ENCODE peak calls at places on chromosomes 6 and 20, in ten cellular contexts. Y is T-helper 1 cell; R is NCI-H1105; W is T-helper 2 cell; B is retina; E is EH; V is aorta; J is pancreas; X is activated T-helper 2 cell treated with anti-CD3 and anti-CD28 coated beads, Interferon-gamma antibody, Interleukin-2, Interleukin-4, amounts not matched to agents 10 μg/mL and 5 μg/mL and 100 μg/mL, durations not matched to agents 14 hours and 24 hours and 36 hours; S is right cardiac atrium. O is an unnamed sample.

GRCh38 chr20:20713244-20713765 is 861 bp upstream of the RALGAPA2 start:
- DNase-seq in Y (no peak), R (no peak), W (no peak), B (no peak), E (peak; percentile 9), V (peak; percentile 76), J (peak; percentile 29), X (no peak), S (peak; percentile 12), O (no peak)

GRCh38 chr6:87078983-87079616 is 15.8 kb downstream of the CGA start:
- DNase-seq in Y (peak; percentile 15), R (peak; percentile 45), W (peak; percentile 52), B (peak; percentile 67), E (peak; percentile 66), V (peak; percentile 85), J (peak; percentile 73), X (peak; percentile 24), S (peak; percentile 72), O (peak; percentile 7)

GRCh38 chr6:148814082-148814790 is 67.4 kb downstream of the UST start:
- DNase-seq in Y (no peak), R (no peak), W (no peak), B (no peak), E (peak; percentile 31), V (no peak), J (no peak), X (no peak), S (no peak), O (no peak)

GRCh38 chr6:11332463-11332862 is 100.0 kb upstream of the NEDD9 start:
- DNase-seq in Y (no peak), R (no peak), W (no peak), B (no peak), E (no peak), V (no peak), J (no peak), X (no peak), S (no peak), O (no peak)

GRCh38 chr6:14060971-14061370 is 56.6 kb upstream of the CD83 start:
- DNase-seq in Y (no peak), R (no peak), W (no peak), B (no peak), E (no peak), V (no peak), J (no peak), X (no peak), S (no peak), O (no peak)

GRCh38 chr6:36241728-36242127 is 28.1 kb upstream of the PNPLA1 start:
- DNase-seq in Y (no peak), R (no peak), W (no peak), B (no peak), E (peak; percentile 26), V (no peak), J (no peak), X (no peak), S (no peak), O (no peak)

GRCh38 chr20:51402201-51402600 is 140.3 kb downstream of the NFATC2 start:
- DNase-seq in Y (no peak), R (no peak), W (peak; percentile 96), B (no peak), E (no peak), V (no peak), J (no peak), X (peak; percentile 57), S (no peak), O (no peak)

GRCh38 chr6:19410477-19410876 is 426.7 kb upstream of the ID4 start:
- DNase-seq in Y (no peak), R (no peak), W (no peak), B (no peak), E (peak; percentile 13), V (no peak), J (no peak), X (no peak), S (no peak), O (no peak)

GRCh38 chr20:22830138-22830537 is 205.0 kb upstream of the SSTR4 start:
- DNase-seq in Y (no peak), R (no peak), W (no peak), B (no peak), E (no peak), V (no peak), J (no peak), X (no peak), S (no peak), O (no peak)

GRCh38 chr6:163249651-163250101 is 164.8 kb upstream of the QKI start:
- DNase-seq in Y (no peak), R (no peak), W (peak; percentile 31), B (no peak), E (no peak), V (no peak), J (no peak), X (no peak), S (no peak), O (no peak)

GRCh38 chr6:116070990-116071389 is 10.3 kb upstream of the FRK start:
- DNase-seq in Y (no peak), R (no peak), W (no peak), B (no peak), E (no peak), V (no peak), J (no peak), X (no peak), S (no peak), O (no peak)

GRCh38 chr20:16011061-16011460 is 562.2 kb downstream of the KIF16B start:
- DNase-seq in Y (no peak), R (no peak), W (no peak), B (peak; percentile 63), E (no peak), V (no peak), J (no peak), X (no peak), S (no peak), O (no peak)

GRCh38 chr6:45472383-45472782 is 94.6 kb upstream of the SUPT3H start:
- DNase-seq in Y (no peak), R (no peak), W (no peak), B (no peak), E (no peak), V (no peak), J (no peak), X (no peak), S (no peak), O (no peak)

GRCh38 chr20:38414769-38415450 is 20.2 kb downstream of the SNHG17 start:
- DNase-seq in Y (no peak), R (no peak), W (no peak), B (no peak), E (no peak), V (no peak), J (no peak), X (no peak), S (no peak), O (no peak)

GRCh38 chr6:27502508-27503435 is 29.9 kb upstream of the ZNF184 start:
- DNase-seq in Y (peak; percentile 17), R (peak; percentile 68), W (peak; percentile 79), B (peak; percentile 67), E (peak; percentile 72), V (no peak), J (peak; percentile 42), X (peak; percentile 65), S (peak; percentile 55), O (peak; percentile 47)